ENCODE peak calls at places on chromosome 12, in five cellular contexts. F is CD4-positive, CD25-positive, alpha-beta regulatory T cell; M is cardiac muscle cell; R is astrocyte; S is caudate nucleus. E is an unnamed sample.

GRCh38 chr12:52916225-52916624 is 11.3 kb upstream of the KRT8 start:
- DNase-seq in R (no peak), S (no peak), F (no peak), M (no peak), E (no peak)

GRCh38 chr12:54300732-54301427 is at the start of gene NFE2:
- DNase-seq in M (peak), F (no peak), R (peak), S (no peak), E (no peak)

GRCh38 chr12:111864935-111865334 is 22.9 kb downstream of the MAPKAPK5 start:
- DNase-seq in S (no peak), R (no peak), F (no peak), M (no peak), E (no peak)

GRCh38 chr12:27627123-27627835 is 69.0 kb upstream of the REP15 start:
- DNase-seq in S (no peak), F (no peak), M (no peak), R (peak), E (no peak)

GRCh38 chr12:111438501-111438900 is 32.8 kb downstream of the SH2B3 start:
- DNase-seq in M (no peak), S (peak), F (no peak), R (peak), E (peak)

GRCh38 chr12:102955926-102956737 is 1.3 kb upstream of the ASCL1 start:
- DNase-seq in S (peak), F (no peak), R (no peak), M (peak), E (no peak)

GRCh38 chr12:95198914-95199313 is 18.4 kb downstream of the FGD6 start:
- DNase-seq in R (no peak), F (no peak), M (no peak), S (no peak), E (no peak)

GRCh38 chr12:68287106-68287505 is 33.7 kb upstream of the IL22 start:
- DNase-seq in S (no peak), M (no peak), R (no peak), F (no peak), E (no peak)

GRCh38 chr12:42669471-42669997 is 80.0 kb upstream of the PRICKLE1 start:
- DNase-seq in S (no peak), R (peak), M (peak), F (no peak), E (no peak)

GRCh38 chr12:47715393-47715876 is 9.6 kb upstream of the RPAP3 start:
- DNase-seq in S (peak), F (peak), R (peak), M (peak), E (peak)

GRCh38 chr12:359091-359490 is 30.0 kb downstream of the KDM5A start:
- DNase-seq in S (no peak), R (no peak), F (no peak), M (no peak), E (no peak)

GRCh38 chr12:121892673-121893561 is 4.3 kb downstream of the PSMD9 start:
- DNase-seq in M (no peak), S (no peak), R (no peak), F (no peak), E (no peak)

GRCh38 chr12:121889267-121889624 is 656 bp downstream of the PSMD9 start:
- DNase-seq in M (no peak), R (no peak), S (no peak), F (no peak), E (no peak)

GRCh38 chr12:121898287-121898686 is 9.7 kb downstream of the PSMD9 start:
- DNase-seq in R (no peak), F (no peak), M (no peak), S (no peak), E (no peak)

GRCh38 chr12:121894633-121895032 is 6.0 kb downstream of the PSMD9 start:
- DNase-seq in M (peak), S (no peak), R (peak), F (no peak), E (no peak)

GRCh38 chr12:121893901-121894540 is 5.4 kb downstream of the PSMD9 start:
- DNase-seq in R (peak), F (no peak), S (no peak), M (no peak), E (no peak)
- H3K27ac ChIP-seq in R (peak), F (no peak), S (no peak), M (no peak), E (no peak)

GRCh38 chr12:24947541-24948451 is 1.1 kb downstream of the BCAT1 start:
- DNase-seq in M (no peak), S (no peak), R (no peak), F (no peak), E (no peak)

GRCh38 chr12:24948816-24949722 is at the start of gene BCAT1:
- DNase-seq in F (no peak), M (peak), S (peak), R (peak), E (peak)

GRCh38 chr12:24950231-24950834 is 1.4 kb upstream of the BCAT1 start:
- DNase-seq in F (no peak), S (no peak), R (no peak), M (peak), E (no peak)

GRCh38 chr12:24945822-24946221 is 3.1 kb downstream of the BCAT1 start:
- DNase-seq in R (no peak), M (no peak), F (no peak), S (no peak), E (no peak)

DNA sequence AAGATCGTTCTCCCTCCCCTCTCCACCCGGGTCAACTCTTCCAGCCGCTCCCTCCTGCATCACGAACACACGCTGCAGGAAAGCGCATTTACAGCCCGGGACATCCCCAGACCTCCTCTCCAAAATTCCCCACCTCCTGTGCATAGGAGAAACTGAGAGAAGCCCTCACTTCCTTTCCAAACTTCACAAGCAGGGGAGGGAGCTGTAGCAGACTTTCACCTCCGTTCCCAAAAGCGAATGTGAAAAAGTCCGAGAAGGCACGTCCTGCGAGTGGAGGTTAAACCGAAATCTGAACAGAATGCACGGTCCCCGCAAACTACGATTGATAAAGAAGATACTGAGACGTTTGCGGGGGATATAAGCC is 467 bp downstream of the BCAT1 start:
- DNase-seq in S (no peak), R (peak), F (no peak), M (peak), E (no peak)
- H3K27ac ChIP-seq in S (no peak), R (peak), F (no peak), M (no peak), E (no peak)

GRCh38 chr12:104693493-104693892 is 236.7 kb downstream of the CHST11 start:
- DNase-seq in R (no peak), M (no peak), S (no peak), F (no peak), E (no peak)

GRCh38 chr12:104694161-104694560 is 237.4 kb downstream of the CHST11 start:
- DNase-seq in F (no peak), M (no peak), R (peak), S (no peak), E (no peak)

GRCh38 chr12:104692335-104693218 is 235.8 kb downstream of the CHST11 start:
- DNase-seq in M (no peak), R (no peak), F (no peak), S (no peak), E (no peak)

GRCh38 chr12:104695453-104696148 is 238.9 kb downstream of the CHST11 start:
- DNase-seq in R (peak), M (no peak), F (peak), S (no peak), E (peak)

DNA sequence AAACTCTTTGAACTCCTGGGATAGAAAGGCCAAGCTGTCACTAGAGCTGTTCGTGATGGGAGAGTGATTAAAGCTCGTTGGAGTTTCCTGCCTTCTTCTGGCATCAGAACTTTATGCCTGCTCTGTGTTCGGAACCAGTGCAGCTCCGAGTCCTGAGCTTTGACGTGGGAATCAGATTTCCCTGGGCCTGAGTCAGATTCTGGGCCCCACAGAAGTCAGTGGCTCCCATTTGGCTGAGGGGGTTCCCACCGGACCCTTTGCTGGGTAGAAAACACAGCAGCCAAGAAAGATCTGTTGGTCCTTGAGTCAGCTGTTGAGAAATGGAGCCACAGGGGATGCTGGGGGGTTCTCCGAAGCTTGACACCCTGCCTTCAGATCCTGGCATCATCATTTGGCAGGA is 238.0 kb downstream of the CHST11 start:
- DNase-seq in R (no peak), M (peak), S (no peak), F (no peak), E (no peak)
- H3K27ac ChIP-seq in R (peak), M (peak), S (no peak), F (peak), E (no peak)

GRCh38 chr12:38384816-38385491 is 68.4 kb downstream of the ALG10B start:
- DNase-seq in M (no peak), F (no peak), S (no peak), R (no peak), E (no peak)
- H3K27ac ChIP-seq in M (no peak), F (no peak), S (no peak), R (no peak), E (no peak)

DNA sequence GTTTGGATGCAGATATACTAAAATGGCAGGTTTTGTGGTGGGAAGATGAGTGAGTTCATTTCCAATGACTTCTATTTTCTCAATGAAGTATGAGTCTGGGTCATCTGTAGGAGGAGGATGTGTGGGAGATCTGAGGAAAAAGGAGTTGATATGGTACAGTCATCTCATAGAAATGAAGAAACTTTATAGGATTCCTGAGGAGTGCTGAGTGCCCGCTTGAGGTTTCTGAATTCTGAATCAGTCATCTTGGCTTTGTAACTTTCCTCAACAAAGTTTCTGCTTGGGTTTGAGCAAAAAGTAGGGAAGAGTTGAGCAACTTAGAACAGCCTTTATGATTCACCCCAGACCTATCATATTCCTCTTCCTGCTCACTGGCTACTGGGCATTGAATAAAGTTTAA is 284.9 kb downstream of the DUSP6 start:
- DNase-seq in M (no peak), R (peak), F (no peak), S (no peak), E (no peak)
- H3K27ac ChIP-seq in M (no peak), R (peak), F (no peak), S (no peak), E (no peak)

DNA sequence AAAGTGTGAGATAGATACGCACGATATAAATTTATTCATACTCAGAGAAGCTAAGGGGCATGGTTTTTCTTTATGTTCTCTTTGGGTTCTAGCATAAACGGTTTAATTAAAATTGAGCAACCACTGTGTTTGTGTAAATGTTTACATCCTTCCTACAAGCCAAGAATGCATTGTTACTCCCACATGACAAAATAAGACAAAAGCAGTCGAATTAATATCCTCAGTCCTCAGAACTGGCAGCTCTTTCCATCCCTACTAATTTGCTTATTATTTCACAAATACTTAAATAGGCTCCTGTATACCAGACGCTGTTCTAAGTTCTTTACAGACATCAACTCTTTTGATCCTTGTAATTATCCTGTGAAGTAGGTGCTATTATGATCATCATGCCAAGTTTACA is 32.0 kb downstream of the SSPN start:
- DNase-seq in M (no peak), S (no peak), F (no peak), R (no peak), E (no peak)
- H3K27ac ChIP-seq in M (no peak), S (peak), F (no peak), R (no peak), E (no peak)

GRCh38 chr12:104182144-104182543 is 33.4 kb upstream of the TXNRD1 start:
- DNase-seq in M (no peak), R (peak), S (no peak), F (no peak), E (no peak)
- H3K27ac ChIP-seq in M (no peak), R (peak), S (no peak), F (no peak), E (no peak)

E was measured in CD4-positive, alpha-beta T cell.